ENCODE peak calls at places on chromosomes 13 and 19, in six cellular contexts. H is fibroblast of pulmonary artery; X is stimulated activated CD8-positive, alpha-beta memory T cell treated with anti-CD3 and anti-CD28 coated beads, Interleukin-4, amount 100 ng/mL, for 4 hours; J is AML-193; C is activated T-cell treated with anti-CD3 and anti-CD28 coated beads, Interleukin-2, amount 50 U/mL, for 72 hours; K is AG09319. F is an unnamed sample.

GRCh38 chr13:95641961-95642621 is 2.4 kb downstream of the DZIP1 start:
- DNase-seq in H (peak), X (no peak), J (no peak), C (no peak), K (no peak), F (no peak)

GRCh38 chr13:46552302-46552680 is 679 bp upstream of the LRCH1 start:
- DNase-seq in H (no peak), X (no peak), J (no peak), C (no peak), K (no peak), F (no peak)

GRCh38 chr19:8208710-8209110 is 460 bp upstream of the CERS4 start:
- DNase-seq in H (no peak), X (no peak), J (no peak), C (no peak), K (no peak), F (no peak)

GRCh38 chr19:14786421-14786851 is 8.1 kb upstream of the ADGRE2 start:
- DNase-seq in H (peak), X (no peak), J (no peak), C (peak), K (no peak), F (peak)

GRCh38 chr19:10612515-10613119 is 12.7 kb upstream of the SLC44A2 start:
- DNase-seq in H (no peak), X (no peak), J (no peak), C (no peak), K (no peak), F (no peak)

GRCh38 chr19:36421749-36422481 is 3.5 kb upstream of the ZFP82 start:
- DNase-seq in H (no peak), X (no peak), J (no peak), C (no peak), K (no peak), F (no peak)

GRCh38 chr13:37686501-37686900 is 87.9 kb upstream of the POSTN start:
- DNase-seq in H (no peak), X (no peak), J (no peak), C (no peak), K (no peak), F (no peak)

GRCh38 chr13:98761126-98761978 is 8.9 kb upstream of the SLC15A1 start:
- DNase-seq in H (peak), X (no peak), J (no peak), C (no peak), K (peak), F (peak)

GRCh38 chr13:103031332-103031873 is 34.8 kb downstream of the SLC10A2 start:
- DNase-seq in H (no peak), X (no peak), J (no peak), C (no peak), K (no peak), F (no peak)

GRCh38 chr19:4456566-4456842 is 1.1 kb downstream of the UBXN6 start:
- DNase-seq in H (peak), X (no peak), J (no peak), C (no peak), K (no peak), F (peak)

GRCh38 chr13:105118577-105118976 is 1416.9 kb downstream of the EFNB2 start:
- DNase-seq in H (no peak), X (no peak), J (no peak), C (no peak), K (no peak), F (no peak)

GRCh38 chr19:51311388-51312257 is at the start of gene IGLON5:
- DNase-seq in H (no peak), X (no peak), J (no peak), C (no peak), K (no peak), F (no peak)

GRCh38 chr13:40087021-40088002 is 431.9 kb downstream of the COG6 start:
- DNase-seq in H (no peak), X (no peak), J (no peak), C (no peak), K (no peak), F (no peak)

GRCh38 chr19:3544742-3545668 is 6.0 kb downstream of the TEKTIP1 start:
- DNase-seq in H (peak), X (peak), J (peak), C (peak), K (no peak), F (peak)